ENCODE peak calls at places on chromosomes 11 and 22, in four cellular contexts. F, T, Z and L are unnamed samples.

GRCh38 chr11:123060265-123061000 is 1.5 kb downstream of the HSPA8 start:
- DNase-seq in F (no peak), T (no peak), Z (no peak), L (peak)

GRCh38 chr22:21984793-21985192 is 2.2 kb upstream of the TOP3B start:
- DNase-seq in F (no peak), T (no peak), Z (no peak), L (no peak)

GRCh38 chr11:6353367-6353987 is 33.2 kb upstream of the CAVIN3 start:
- DNase-seq in F (peak), T (no peak), Z (peak), L (peak)

GRCh38 chr11:77371646-77372045 is 70.2 kb upstream of the GDPD4 start:
- DNase-seq in F (no peak), T (no peak), Z (no peak), L (no peak)

GRCh38 chr11:32478277-32478731 is 43.0 kb upstream of the WT1 start:
- DNase-seq in F (no peak), T (no peak), Z (no peak), L (no peak)

GRCh38 chr22:20084547-20085413 is 4.7 kb downstream of the DGCR8 start:
- DNase-seq in F (no peak), T (no peak), Z (no peak), L (no peak)

GRCh38 chr11:3130269-3131071 is 34.6 kb downstream of the OSBPL5 start:
- DNase-seq in F (no peak), T (peak), Z (no peak), L (no peak)

GRCh38 chr22:23806837-23807236 is 20.1 kb downstream of the SMARCB1 start:
- DNase-seq in F (no peak), T (no peak), Z (no peak), L (no peak)

GRCh38 chr11:112016088-112016764 is 9.0 kb upstream of the DLAT start:
- DNase-seq in F (no peak), T (no peak), Z (no peak), L (no peak)

GRCh38 chr11:61507962-61508824 is at the start of gene LRRC10B:
- DNase-seq in F (no peak), T (no peak), Z (no peak), L (no peak)

GRCh38 chr11:33315822-33316221 is 58.6 kb downstream of the HIPK3 start:
- DNase-seq in F (no peak), T (no peak), Z (no peak), L (no peak)

GRCh38 chr11:65116370-65117205 is 913 bp downstream of the ZNHIT2 start:
- DNase-seq in F (no peak), T (no peak), Z (peak), L (peak)

GRCh38 chr11:61429346-61429690 is 457 bp downstream of the CPSF7 start:
- DNase-seq in F (peak), T (no peak), Z (peak), L (peak)

GRCh38 chr22:39462443-39463147 is 5.8 kb downstream of the MGAT3 start:
- DNase-seq in F (no peak), T (no peak), Z (no peak), L (no peak)

GRCh38 chr11:65719887-65720236 is 736 bp downstream of the RNASEH2C start:
- DNase-seq in F (no peak), T (no peak), Z (no peak), L (no peak)

GRCh38 chr22:19134874-19135273 is 3.8 kb downstream of the TSSK2 start:
- DNase-seq in F (no peak), T (no peak), Z (no peak), L (no peak)

GRCh38 chr11:113077379-113077778 is 116.2 kb downstream of the NCAM1 start:
- DNase-seq in F (no peak), T (no peak), Z (no peak), L (no peak)

GRCh38 chr22:43449205-43449830 is 37.5 kb downstream of the MPPED1 start:
- DNase-seq in F (no peak), T (no peak), Z (no peak), L (no peak)

GRCh38 chr22:20777420-20778177 is 3.7 kb downstream of the SERPIND1 start:
- DNase-seq in F (peak), T (no peak), Z (no peak), L (no peak)

GRCh38 chr11:119134389-119134978 is 13.1 kb downstream of the HINFP start:
- DNase-seq in F (no peak), T (no peak), Z (no peak), L (no peak)

GRCh38 chr22:37300551-37301017 is 18.3 kb downstream of the CYTH4 start:
- DNase-seq in F (no peak), T (no peak), Z (peak), L (no peak)

GRCh38 chr22:41524809-41525449 is 19.3 kb downstream of the POLR3H start:
- DNase-seq in F (no peak), T (no peak), Z (peak), L (peak)

GRCh38 chr11:19242184-19242932 is 1.6 kb upstream of the E2F8 start:
- DNase-seq in F (no peak), T (no peak), Z (peak), L (peak)

GRCh38 chr11:45407226-45407625 is 121.1 kb upstream of the SYT13 start:
- DNase-seq in F (no peak), T (no peak), Z (no peak), L (no peak)

GRCh38 chr11:130315354-130315970 is 745 bp upstream of the ZBTB44 start:
- DNase-seq in F (no peak), T (no peak), Z (peak), L (peak)

GRCh38 chr11:60899021-60899936 is 7.1 kb downstream of the PRPF19 start:
- DNase-seq in F (peak), T (no peak), Z (peak), L (peak)